ENCODE peak calls at places on chromosomes 11 and 22, in six cellular contexts. G is GM12865, J is AG04450, O is cardiac fibroblast, V is brain microvascular endothelial cell, C is GM12864. Y is an unnamed sample.

GRCh38 chr11:64841592-64842365 is 2.7 kb downstream of the CDC42BPG start:
- DNase-seq in G (no peak), J (no peak), O (no peak), V (no peak), C (no peak), Y (no peak)

GRCh38 chr11:113356203-113356602 is 31.4 kb upstream of the ANKK1 start:
- DNase-seq in G (no peak), J (no peak), O (no peak), V (no peak), C (no peak), Y (no peak)

GRCh38 chr22:26289486-26290250 is 120.4 kb downstream of the SEZ6L start:
- DNase-seq in G (no peak), J (no peak), O (no peak), V (no peak), C (no peak), Y (no peak)

GRCh38 chr11:32100495-32100894 is 9.6 kb downstream of the RCN1 start:
- DNase-seq in G (no peak), J (no peak), O (peak; percentile 49), V (peak; percentile 39), C (no peak), Y (no peak)

GRCh38 chr11:11703885-11704284 is 82.1 kb upstream of the GALNT18 start:
- DNase-seq in G (no peak), J (no peak), O (no peak), V (no peak), C (no peak), Y (no peak)

GRCh38 chr11:57217053-57217452 is 20.0 kb downstream of the APLNR start:
- DNase-seq in G (no peak), J (no peak), O (no peak), V (no peak), C (no peak), Y (no peak)

GRCh38 chr11:100709233-100709999 is 22.3 kb downstream of the ARHGAP42 start:
- DNase-seq in G (peak; percentile 44), J (no peak), O (peak; percentile 48), V (peak; percentile 64), C (no peak), Y (no peak)

GRCh38 chr11:80214413-80214812 is 773.6 kb upstream of the TENM4 start:
- DNase-seq in G (no peak), J (no peak), O (no peak), V (no peak), C (no peak), Y (no peak)

GRCh38 chr11:131745405-131745804 is 375.0 kb downstream of the NTM start:
- DNase-seq in G (no peak), J (no peak), O (peak; percentile 93), V (peak; percentile 78), C (no peak), Y (no peak)

GRCh38 chr11:74321487-74322188 is 10.2 kb upstream of the P4HA3 start:
- DNase-seq in G (peak; percentile 54), J (no peak), O (peak; percentile 88), V (peak; percentile 49), C (no peak), Y (no peak)

GRCh38 chr11:68659158-68659921 is 25.0 kb upstream of the GAL start:
- DNase-seq in G (no peak), J (peak; percentile 90), O (peak; percentile 98), V (peak; percentile 98), C (no peak), Y (peak; percentile 31)

GRCh38 chr11:12889243-12889642 is 119.9 kb upstream of the RASSF10 start:
- DNase-seq in G (no peak), J (no peak), O (peak; percentile 84), V (peak; percentile 43), C (no peak), Y (no peak)

GRCh38 chr11:17257200-17257599 is 19.3 kb upstream of the NUCB2 start:
- DNase-seq in G (no peak), J (no peak), O (peak; percentile 89), V (peak; percentile 42), C (no peak), Y (no peak)

GRCh38 chr11:116115801-116116200 is 611.6 kb upstream of the CADM1 start:
- DNase-seq in G (no peak), J (no peak), O (no peak), V (no peak), C (no peak), Y (no peak)

GRCh38 chr11:45146072-45147016 is at the start of gene PRDM11:
- DNase-seq in G (peak; percentile 69), J (peak; percentile 34), O (peak; percentile 77), V (peak; percentile 66), C (no peak), Y (no peak)

GRCh38 chr11:104892723-104893511 is 5.3 kb downstream of the CASP12 start:
- DNase-seq in G (no peak), J (no peak), O (peak; percentile 77), V (peak; percentile 69), C (no peak), Y (no peak)

GRCh38 chr11:115959098-115959497 is 454.9 kb upstream of the CADM1 start:
- DNase-seq in G (no peak), J (no peak), O (no peak), V (no peak), C (no peak), Y (no peak)

GRCh38 chr22:17890245-17890671 is 116.0 kb upstream of the BID start:
- DNase-seq in G (no peak), J (no peak), O (no peak), V (no peak), C (no peak), Y (no peak)

GRCh38 chr11:115961168-115962003 is 457.2 kb upstream of the CADM1 start:
- DNase-seq in G (no peak), J (no peak), O (no peak), V (no peak), C (no peak), Y (no peak)

GRCh38 chr11:13207665-13208594 is 69.7 kb upstream of the BMAL1 start:
- DNase-seq in G (peak; percentile 44), J (peak; percentile 30), O (peak; percentile 89), V (peak; percentile 82), C (no peak), Y (no peak)

GRCh38 chr11:3215346-3216026 is 3.1 kb downstream of the MRGPRG start:
- DNase-seq in G (no peak), J (no peak), O (no peak), V (no peak), C (no peak), Y (no peak)

GRCh38 chr11:117098269-117099231 is at the start of gene SIK3:
- DNase-seq in G (peak; percentile 96), J (peak; percentile 83), O (peak; percentile 94), V (peak; percentile 83), C (peak; percentile 68), Y (peak; percentile 81)

GRCh38 chr11:7484645-7485044 is 661 bp upstream of the OLFML1 start:
- DNase-seq in G (no peak), J (no peak), O (no peak), V (no peak), C (no peak), Y (no peak)

GRCh38 chr11:77215106-77215505 is 86.4 kb downstream of the GDPD4 start:
- DNase-seq in G (no peak), J (no peak), O (no peak), V (no peak), C (no peak), Y (no peak)

GRCh38 chr11:40877256-40877655 is 582.2 kb downstream of the LRRC4C start:
- DNase-seq in G (no peak), J (no peak), O (no peak), V (no peak), C (no peak), Y (no peak)

GRCh38 chr11:11789735-11790369 is 51.9 kb upstream of the USP47 start:
- DNase-seq in G (peak; percentile 15), J (no peak), O (peak; percentile 40), V (peak; percentile 25), C (no peak), Y (no peak)

GRCh38 chr11:65651589-65652510 is 10.9 kb downstream of the RELA start:
- DNase-seq in G (no peak), J (no peak), O (peak; percentile 52), V (no peak), C (no peak), Y (no peak)

GRCh38 chr11:131579932-131580387 is 209.5 kb downstream of the NTM start:
- DNase-seq in G (peak; percentile 37), J (no peak), O (peak; percentile 7), V (peak; percentile 52), C (no peak), Y (no peak)

GRCh38 chr11:118485273-118485672 is 42.0 kb upstream of the TTC36 start:
- DNase-seq in G (no peak), J (no peak), O (peak; percentile 2), V (no peak), C (no peak), Y (no peak)
- TF ChIP-seq CTCF in G (no peak), J (peak; percentile 19), O (no peak), V (peak; percentile 35), C (no peak), Y (no peak)

GRCh38 chr11:30016588-30017363 is at the start of gene KCNA4:
- DNase-seq in G (no peak), J (no peak), O (no peak), V (no peak), C (no peak), Y (no peak)
- TF ChIP-seq CTCF in G (no peak), J (no peak), O (no peak), V (no peak), C (no peak), Y (no peak)

GRCh38 chr11:62545437-62546243 is 966 bp downstream of the AHNAK start:
- DNase-seq in G (peak; percentile 47), J (peak; percentile 80), O (peak; percentile 94), V (peak; percentile 87), C (no peak), Y (peak; percentile 95)

GRCh38 chr11:62546244-62546936 is at the start of gene AHNAK:
- DNase-seq in G (peak; percentile 79), J (no peak), O (peak; percentile 59), V (no peak), C (no peak), Y (no peak)

GRCh38 chr11:62548545-62549335 is 2.1 kb upstream of the AHNAK start:
- DNase-seq in G (no peak), J (no peak), O (peak; percentile 62), V (no peak), C (no peak), Y (no peak)

GRCh38 chr11:62546937-62547625 is 475 bp upstream of the AHNAK start:
- DNase-seq in G (no peak), J (no peak), O (peak; percentile 58), V (no peak), C (no peak), Y (no peak)

DNA sequence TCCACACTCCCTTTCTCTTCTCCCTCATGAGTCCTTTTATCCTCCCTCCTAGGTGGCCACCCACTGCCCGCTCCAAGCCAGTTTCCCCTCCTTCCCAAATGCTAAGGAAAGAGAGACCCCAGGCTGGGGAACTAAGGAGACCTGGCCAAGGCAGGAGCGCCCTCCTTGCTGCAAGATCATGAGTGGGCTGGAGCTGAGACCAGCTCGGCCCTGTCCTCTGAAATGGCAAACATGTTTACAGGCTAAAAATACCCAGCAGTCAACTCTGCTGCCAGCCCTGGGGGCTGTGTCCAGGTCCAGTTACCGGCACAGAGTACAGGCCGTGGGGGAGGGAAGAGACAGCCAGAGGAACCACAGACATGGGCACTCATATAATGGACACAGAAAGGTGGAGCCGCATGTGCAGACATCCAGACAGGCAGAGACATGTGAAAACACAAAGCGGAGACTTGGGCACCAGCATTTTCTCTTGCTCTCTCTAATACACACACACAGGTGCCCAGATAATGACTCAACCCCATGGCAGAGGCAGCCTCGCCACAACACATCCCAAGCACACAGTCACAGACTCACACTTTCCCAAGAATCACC is 1.2 kb upstream of the AHNAK start:
- DNase-seq in G (no peak), J (no peak), O (no peak), V (no peak), C (no peak), Y (no peak)
- TF ChIP-seq CTCF in G (no peak), J (no peak), O (no peak), V (no peak), C (no peak), Y (no peak)

GRCh38 chr11:34226210-34226609 is 120.8 kb downstream of the NAT10 start:
- DNase-seq in G (no peak), J (no peak), O (no peak), V (no peak), C (no peak), Y (no peak)
- TF ChIP-seq CTCF in G (no peak), J (no peak), O (no peak), V (no peak), C (no peak), Y (no peak)